ENCODE peak calls at places on chromosome 2, in ten cellular contexts. Q, P, J, Y, H, W, Z, I, S and E are unnamed samples.

GRCh38 chr2:160292225-160292624 is 92.2 kb upstream of the ITGB6 start:
- DNase-seq in Q (no peak), P (no peak), J (no peak), Y (peak), H (no peak), W (no peak), Z (no peak), I (no peak), S (no peak), E (no peak)

GRCh38 chr2:190050001-190050400 is 12.5 kb downstream of the MSTN start:
- DNase-seq in Q (no peak), P (peak), J (no peak), Y (no peak), H (no peak), W (no peak), Z (no peak), I (no peak), S (no peak), E (no peak)

GRCh38 chr2:211453311-211453894 is 897.0 kb downstream of the CPS1 start:
- DNase-seq in Q (no peak), P (no peak), J (no peak), Y (no peak), H (no peak), W (no peak), Z (no peak), I (no peak), S (no peak), E (no peak)

GRCh38 chr2:127293386-127293757 is 572 bp downstream of the ERCC3 start:
- DNase-seq in Q (no peak), P (peak), J (no peak), Y (no peak), H (no peak), W (no peak), Z (no peak), I (no peak), S (no peak), E (no peak)

GRCh38 chr2:101852824-101853223 is 138.9 kb upstream of the IL1R2 start:
- DNase-seq in Q (no peak), P (no peak), J (no peak), Y (no peak), H (no peak), W (no peak), Z (no peak), I (no peak), S (no peak), E (no peak)

GRCh38 chr2:36352711-36353110 is 2.9 kb upstream of the CRIM1 start:
- DNase-seq in Q (no peak), P (peak), J (no peak), Y (no peak), H (no peak), W (no peak), Z (peak), I (no peak), S (no peak), E (no peak)

GRCh38 chr2:86218124-86218523 is 18.9 kb downstream of the MRPL35 start:
- DNase-seq in Q (no peak), P (no peak), J (no peak), Y (no peak), H (no peak), W (no peak), Z (no peak), I (no peak), S (no peak), E (no peak)

GRCh38 chr2:181959508-181959907 is 26.1 kb upstream of the PPP1R1C start:
- DNase-seq in Q (no peak), P (no peak), J (no peak), Y (no peak), H (no peak), W (no peak), Z (no peak), I (no peak), S (no peak), E (no peak)